ENCODE peak calls at places on chromosome 12, in four cellular contexts. L, G, A and S are unnamed samples.

GRCh38 chr12:49446571-49446970 is 79.3 kb downstream of the SPATS2 start:
- DNase-seq in L (no peak), G (no peak), A (no peak), S (no peak)

GRCh38 chr12:54401127-54401526 is 16.6 kb upstream of the ZNF385A start:
- DNase-seq in L (no peak), G (no peak), A (no peak), S (no peak)

GRCh38 chr12:12717586-12718381 is 616 bp downstream of the CDKN1B start:
- DNase-seq in L (no peak), G (no peak), A (peak), S (no peak)

GRCh38 chr12:131991816-131992430 is 42.2 kb downstream of the EP400 start:
- DNase-seq in L (no peak), G (no peak), A (no peak), S (no peak)

GRCh38 chr12:127570387-127570786 is 696.6 kb upstream of the TMEM132C start:
- DNase-seq in L (no peak), G (no peak), A (no peak), S (no peak)

GRCh38 chr12:122891661-122892525 is 4.0 kb downstream of the VPS37B start:
- DNase-seq in L (no peak), G (no peak), A (peak), S (no peak)

GRCh38 chr12:68334136-68334535 is 2.0 kb upstream of the MDM1 start:
- DNase-seq in L (peak), G (no peak), A (no peak), S (peak)

GRCh38 chr12:59149995-59150642 is 229.8 kb upstream of the LRIG3 start:
- DNase-seq in L (no peak), G (peak), A (peak), S (peak)

GRCh38 chr12:113172185-113172584 is 13.1 kb downstream of the DDX54 start:
- DNase-seq in L (no peak), G (no peak), A (no peak), S (no peak)

GRCh38 chr12:54025507-54026393 is 2.5 kb upstream of the HOXC6 start:
- DNase-seq in L (no peak), G (no peak), A (no peak), S (no peak)

GRCh38 chr12:123270380-123271181 is 1.1 kb downstream of the CDK2AP1 start:
- DNase-seq in L (no peak), G (peak), A (no peak), S (no peak)

GRCh38 chr12:96233941-96234461 is 39.8 kb downstream of the ELK3 start:
- DNase-seq in L (no peak), G (no peak), A (peak), S (no peak)

GRCh38 chr12:115617391-115617790 is 660.1 kb downstream of the MED13L start:
- DNase-seq in L (no peak), G (no peak), A (no peak), S (no peak)

GRCh38 chr12:81670759-81671158 is 88.4 kb downstream of the PPFIA2 start:
- DNase-seq in L (no peak), G (no peak), A (no peak), S (no peak)

GRCh38 chr12:26062006-26062405 is 62.8 kb downstream of the BHLHE41 start:
- DNase-seq in L (no peak), G (no peak), A (no peak), S (no peak)

GRCh38 chr12:3054993-3055711 is 22.0 kb upstream of the TSPAN9 start:
- DNase-seq in L (no peak), G (no peak), A (no peak), S (no peak)

GRCh38 chr12:106976013-106976658 is 10.8 kb downstream of the MTERF2 start:
- DNase-seq in L (no peak), G (no peak), A (peak), S (no peak)

GRCh38 chr12:2292560-2292959 is 239.8 kb downstream of the CACNA1C start:
- DNase-seq in L (no peak), G (no peak), A (no peak), S (no peak)

GRCh38 chr12:116697305-116698130 is 40.4 kb downstream of the SPRING1 start:
- DNase-seq in L (no peak), G (no peak), A (no peak), S (peak)